ENCODE peak calls at places on chromosomes 5 and 9, in four cellular contexts. One of them, this sample, is unnamed.

GRCh38 chr5:83509535-83509934 is 38.0 kb downstream of the VCAN start:
- DNase-seq in stimulated activated CD8-positive, alpha-beta memory T cell treated with anti-CD3 and anti-CD28 coated beads, Interleukin-4, amount 100 ng/mL, for 1 hour: no peak
- DNase-seq in iris pigment epithelial cell: peak; percentile 77
- DNase-seq in germinal center: no peak
- DNase-seq in this sample: peak; percentile 88

GRCh38 chr5:43193171-43193951 is 1.3 kb downstream of the NIM1K start:
- DNase-seq in stimulated activated CD8-positive, alpha-beta memory T cell treated with anti-CD3 and anti-CD28 coated beads, Interleukin-4, amount 100 ng/mL, for 1 hour: no peak
- DNase-seq in germinal center: peak; percentile 50
- DNase-seq in iris pigment epithelial cell: peak; percentile 95
- DNase-seq in this sample: peak; percentile 95

GRCh38 chr9:105385372-105385985 is 62.4 kb upstream of the FSD1L start:
- DNase-seq in germinal center: peak; percentile 53
- DNase-seq in iris pigment epithelial cell: peak; percentile 25
- DNase-seq in stimulated activated CD8-positive, alpha-beta memory T cell treated with anti-CD3 and anti-CD28 coated beads, Interleukin-4, amount 100 ng/mL, for 1 hour: no peak
- DNase-seq in this sample: peak; percentile 33

GRCh38 chr5:127367912-127368468 is 77.4 kb downstream of the MEGF10 start:
- DNase-seq in iris pigment epithelial cell: no peak
- DNase-seq in stimulated activated CD8-positive, alpha-beta memory T cell treated with anti-CD3 and anti-CD28 coated beads, Interleukin-4, amount 100 ng/mL, for 1 hour: no peak
- DNase-seq in germinal center: no peak
- DNase-seq in this sample: no peak

GRCh38 chr9:16369427-16369826 is 501.0 kb downstream of the BNC2 start:
- DNase-seq in iris pigment epithelial cell: no peak
- DNase-seq in germinal center: no peak
- DNase-seq in stimulated activated CD8-positive, alpha-beta memory T cell treated with anti-CD3 and anti-CD28 coated beads, Interleukin-4, amount 100 ng/mL, for 1 hour: no peak
- DNase-seq in this sample: no peak

GRCh38 chr5:147517383-147517782 is 7.5 kb upstream of the DPYSL3 start:
- DNase-seq in iris pigment epithelial cell: no peak
- DNase-seq in stimulated activated CD8-positive, alpha-beta memory T cell treated with anti-CD3 and anti-CD28 coated beads, Interleukin-4, amount 100 ng/mL, for 1 hour: no peak
- DNase-seq in germinal center: no peak
- DNase-seq in this sample: no peak

GRCh38 chr5:173271371-173271770 is 36.4 kb upstream of the NKX2-5 start:
- DNase-seq in iris pigment epithelial cell: no peak
- DNase-seq in stimulated activated CD8-positive, alpha-beta memory T cell treated with anti-CD3 and anti-CD28 coated beads, Interleukin-4, amount 100 ng/mL, for 1 hour: no peak
- DNase-seq in germinal center: no peak
- DNase-seq in this sample: no peak

GRCh38 chr9:114929166-114929565 is 1.2 kb downstream of the TNFSF8 start:
- DNase-seq in stimulated activated CD8-positive, alpha-beta memory T cell treated with anti-CD3 and anti-CD28 coated beads, Interleukin-4, amount 100 ng/mL, for 1 hour: no peak
- DNase-seq in germinal center: peak; percentile 45
- DNase-seq in iris pigment epithelial cell: no peak
- DNase-seq in this sample: no peak

GRCh38 chr5:151082976-151083651 is 2.3 kb upstream of the TNIP1 start:
- DNase-seq in iris pigment epithelial cell: peak; percentile 71
- DNase-seq in germinal center: no peak
- DNase-seq in stimulated activated CD8-positive, alpha-beta memory T cell treated with anti-CD3 and anti-CD28 coated beads, Interleukin-4, amount 100 ng/mL, for 1 hour: no peak
- DNase-seq in this sample: no peak

GRCh38 chr5:73948720-73949119 is 322.7 kb downstream of the ARHGEF28 start:
- DNase-seq in germinal center: no peak
- DNase-seq in iris pigment epithelial cell: peak; percentile 45
- DNase-seq in stimulated activated CD8-positive, alpha-beta memory T cell treated with anti-CD3 and anti-CD28 coated beads, Interleukin-4, amount 100 ng/mL, for 1 hour: no peak
- DNase-seq in this sample: peak; percentile 63

GRCh38 chr5:139287890-139288635 is 5.5 kb upstream of the MATR3 start:
- DNase-seq in germinal center: no peak
- DNase-seq in stimulated activated CD8-positive, alpha-beta memory T cell treated with anti-CD3 and anti-CD28 coated beads, Interleukin-4, amount 100 ng/mL, for 1 hour: no peak
- DNase-seq in iris pigment epithelial cell: no peak
- DNase-seq in this sample: peak; percentile 24

GRCh38 chr5:1763548-1763911 is 36.1 kb downstream of the MRPL36 start:
- DNase-seq in iris pigment epithelial cell: peak; percentile 78
- DNase-seq in stimulated activated CD8-positive, alpha-beta memory T cell treated with anti-CD3 and anti-CD28 coated beads, Interleukin-4, amount 100 ng/mL, for 1 hour: no peak
- DNase-seq in germinal center: peak; percentile 24
- DNase-seq in this sample: peak; percentile 83

GRCh38 chr9:123416171-123416570 is 60.2 kb downstream of the CRB2 start:
- DNase-seq in stimulated activated CD8-positive, alpha-beta memory T cell treated with anti-CD3 and anti-CD28 coated beads, Interleukin-4, amount 100 ng/mL, for 1 hour: no peak
- DNase-seq in iris pigment epithelial cell: no peak
- DNase-seq in germinal center: no peak
- DNase-seq in this sample: no peak

GRCh38 chr5:35773936-35774335 is 82.8 kb upstream of the IL7R start:
- DNase-seq in stimulated activated CD8-positive, alpha-beta memory T cell treated with anti-CD3 and anti-CD28 coated beads, Interleukin-4, amount 100 ng/mL, for 1 hour: no peak
- DNase-seq in germinal center: no peak
- DNase-seq in iris pigment epithelial cell: peak; percentile 76
- DNase-seq in this sample: no peak

GRCh38 chr9:38662763-38663593 is 42.6 kb upstream of the ANKRD18A start:
- DNase-seq in stimulated activated CD8-positive, alpha-beta memory T cell treated with anti-CD3 and anti-CD28 coated beads, Interleukin-4, amount 100 ng/mL, for 1 hour: no peak
- DNase-seq in iris pigment epithelial cell: peak; percentile 38
- DNase-seq in germinal center: no peak
- DNase-seq in this sample: peak; percentile 72

GRCh38 chr5:109365653-109366052 is 44.1 kb downstream of the PJA2 start:
- DNase-seq in germinal center: no peak
- DNase-seq in iris pigment epithelial cell: no peak
- DNase-seq in stimulated activated CD8-positive, alpha-beta memory T cell treated with anti-CD3 and anti-CD28 coated beads, Interleukin-4, amount 100 ng/mL, for 1 hour: no peak
- DNase-seq in this sample: no peak

GRCh38 chr9:136644593-136645342 is 17.9 kb upstream of the EGFL7 start:
- DNase-seq in iris pigment epithelial cell: peak; percentile 15
- DNase-seq in stimulated activated CD8-positive, alpha-beta memory T cell treated with anti-CD3 and anti-CD28 coated beads, Interleukin-4, amount 100 ng/mL, for 1 hour: peak; percentile 41
- DNase-seq in germinal center: peak; percentile 87
- DNase-seq in this sample: no peak

GRCh38 chr5:7395432-7396168 is at the start of gene ADCY2:
- DNase-seq in germinal center: no peak
- DNase-seq in iris pigment epithelial cell: no peak
- DNase-seq in stimulated activated CD8-positive, alpha-beta memory T cell treated with anti-CD3 and anti-CD28 coated beads, Interleukin-4, amount 100 ng/mL, for 1 hour: no peak
- DNase-seq in this sample: no peak

GRCh38 chr5:14435481-14435880 is 146.1 kb upstream of the OTULINL start:
- DNase-seq in germinal center: no peak
- DNase-seq in stimulated activated CD8-positive, alpha-beta memory T cell treated with anti-CD3 and anti-CD28 coated beads, Interleukin-4, amount 100 ng/mL, for 1 hour: no peak
- DNase-seq in iris pigment epithelial cell: peak; percentile 39
- DNase-seq in this sample: peak; percentile 69

GRCh38 chr5:39137391-39138181 is 63.4 kb upstream of the RICTOR start:
- DNase-seq in stimulated activated CD8-positive, alpha-beta memory T cell treated with anti-CD3 and anti-CD28 coated beads, Interleukin-4, amount 100 ng/mL, for 1 hour: no peak
- DNase-seq in iris pigment epithelial cell: peak; percentile 14
- DNase-seq in germinal center: no peak
- DNase-seq in this sample: no peak

GRCh38 chr9:121268598-121269029 is 652 bp downstream of the GSN start:
- DNase-seq in germinal center: peak; percentile 45
- DNase-seq in stimulated activated CD8-positive, alpha-beta memory T cell treated with anti-CD3 and anti-CD28 coated beads, Interleukin-4, amount 100 ng/mL, for 1 hour: no peak
- DNase-seq in iris pigment epithelial cell: no peak
- DNase-seq in this sample: no peak

GRCh38 chr5:22250528-22250927 is 602.6 kb downstream of the CDH12 start:
- DNase-seq in stimulated activated CD8-positive, alpha-beta memory T cell treated with anti-CD3 and anti-CD28 coated beads, Interleukin-4, amount 100 ng/mL, for 1 hour: no peak
- DNase-seq in iris pigment epithelial cell: no peak
- DNase-seq in germinal center: no peak
- DNase-seq in this sample: no peak

GRCh38 chr5:89929834-89930233 is 479.7 kb downstream of the CETN3 start:
- DNase-seq in iris pigment epithelial cell: peak; percentile 50
- DNase-seq in stimulated activated CD8-positive, alpha-beta memory T cell treated with anti-CD3 and anti-CD28 coated beads, Interleukin-4, amount 100 ng/mL, for 1 hour: no peak
- DNase-seq in germinal center: no peak
- DNase-seq in this sample: peak; percentile 42

GRCh38 chr9:78813602-78814180 is 516.8 kb downstream of the PSAT1 start:
- DNase-seq in iris pigment epithelial cell: no peak
- DNase-seq in germinal center: no peak
- DNase-seq in stimulated activated CD8-positive, alpha-beta memory T cell treated with anti-CD3 and anti-CD28 coated beads, Interleukin-4, amount 100 ng/mL, for 1 hour: no peak
- DNase-seq in this sample: no peak

GRCh38 chr9:10674586-10674985 is 61.8 kb upstream of the PTPRD start:
- DNase-seq in stimulated activated CD8-positive, alpha-beta memory T cell treated with anti-CD3 and anti-CD28 coated beads, Interleukin-4, amount 100 ng/mL, for 1 hour: no peak
- DNase-seq in germinal center: no peak
- DNase-seq in iris pigment epithelial cell: no peak
- DNase-seq in this sample: no peak

GRCh38 chr5:122516432-122516743 is 204.4 kb downstream of the SNCAIP start:
- DNase-seq in iris pigment epithelial cell: no peak
- DNase-seq in germinal center: no peak
- DNase-seq in stimulated activated CD8-positive, alpha-beta memory T cell treated with anti-CD3 and anti-CD28 coated beads, Interleukin-4, amount 100 ng/mL, for 1 hour: no peak
- DNase-seq in this sample: no peak

GRCh38 chr9:71826289-71826688 is 58.0 kb upstream of the CEMIP2 start:
- DNase-seq in iris pigment epithelial cell: no peak
- DNase-seq in germinal center: no peak
- DNase-seq in stimulated activated CD8-positive, alpha-beta memory T cell treated with anti-CD3 and anti-CD28 coated beads, Interleukin-4, amount 100 ng/mL, for 1 hour: no peak
- DNase-seq in this sample: no peak

GRCh38 chr5:80408475-80408875 is 611 bp downstream of the ZFYVE16 start:
- DNase-seq in iris pigment epithelial cell: peak; percentile 36
- DNase-seq in stimulated activated CD8-positive, alpha-beta memory T cell treated with anti-CD3 and anti-CD28 coated beads, Interleukin-4, amount 100 ng/mL, for 1 hour: no peak
- DNase-seq in germinal center: no peak
- DNase-seq in this sample: peak; percentile 34

GRCh38 chr9:111036946-111037743 is 1.1 kb downstream of the LPAR1 start:
- DNase-seq in iris pigment epithelial cell: peak; percentile 64
- DNase-seq in stimulated activated CD8-positive, alpha-beta memory T cell treated with anti-CD3 and anti-CD28 coated beads, Interleukin-4, amount 100 ng/mL, for 1 hour: no peak
- DNase-seq in germinal center: no peak
- DNase-seq in this sample: peak; percentile 55

GRCh38 chr5:177071671-177072385 is 14.9 kb upstream of the FGFR4 start:
- DNase-seq in germinal center: peak; percentile 71
- DNase-seq in stimulated activated CD8-positive, alpha-beta memory T cell treated with anti-CD3 and anti-CD28 coated beads, Interleukin-4, amount 100 ng/mL, for 1 hour: peak; percentile 16
- DNase-seq in iris pigment epithelial cell: peak; percentile 77
- DNase-seq in this sample: peak; percentile 89

GRCh38 chr5:83744851-83745250 is 24.2 kb upstream of the HAPLN1 start:
- DNase-seq in stimulated activated CD8-positive, alpha-beta memory T cell treated with anti-CD3 and anti-CD28 coated beads, Interleukin-4, amount 100 ng/mL, for 1 hour: no peak
- DNase-seq in iris pigment epithelial cell: peak; percentile 41
- DNase-seq in germinal center: no peak
- DNase-seq in this sample: peak; percentile 27

GRCh38 chr5:53508125-53508524 is 27.7 kb downstream of the FST start:
- DNase-seq in iris pigment epithelial cell: no peak
- DNase-seq in stimulated activated CD8-positive, alpha-beta memory T cell treated with anti-CD3 and anti-CD28 coated beads, Interleukin-4, amount 100 ng/mL, for 1 hour: no peak
- DNase-seq in germinal center: no peak
- DNase-seq in this sample: no peak

GRCh38 chr5:945691-946541 is 53.2 kb downstream of the TRIP13 start:
- DNase-seq in stimulated activated CD8-positive, alpha-beta memory T cell treated with anti-CD3 and anti-CD28 coated beads, Interleukin-4, amount 100 ng/mL, for 1 hour: no peak
- DNase-seq in germinal center: no peak
- DNase-seq in iris pigment epithelial cell: no peak
- DNase-seq in this sample: no peak

GRCh38 chr5:140073296-140073695 is 30.2 kb upstream of the NRG2 start:
- DNase-seq in stimulated activated CD8-positive, alpha-beta memory T cell treated with anti-CD3 and anti-CD28 coated beads, Interleukin-4, amount 100 ng/mL, for 1 hour: no peak
- DNase-seq in iris pigment epithelial cell: peak; percentile 3
- DNase-seq in germinal center: peak; percentile 16
- DNase-seq in this sample: peak; percentile 43

GRCh38 chr5:16456103-16456832 is 9.3 kb downstream of the ZNF622 start:
- DNase-seq in iris pigment epithelial cell: peak; percentile 83
- DNase-seq in stimulated activated CD8-positive, alpha-beta memory T cell treated with anti-CD3 and anti-CD28 coated beads, Interleukin-4, amount 100 ng/mL, for 1 hour: no peak
- DNase-seq in germinal center: peak; percentile 49
- DNase-seq in this sample: peak; percentile 90

GRCh38 chr9:128847803-128848202 is 18.2 kb upstream of the SPOUT1 start:
- DNase-seq in stimulated activated CD8-positive, alpha-beta memory T cell treated with anti-CD3 and anti-CD28 coated beads, Interleukin-4, amount 100 ng/mL, for 1 hour: no peak
- DNase-seq in germinal center: no peak
- DNase-seq in iris pigment epithelial cell: no peak
- DNase-seq in this sample: no peak

GRCh38 chr5:79512692-79513518 is 1.0 kb downstream of the HOMER1 start:
- DNase-seq in stimulated activated CD8-positive, alpha-beta memory T cell treated with anti-CD3 and anti-CD28 coated beads, Interleukin-4, amount 100 ng/mL, for 1 hour: no peak
- DNase-seq in iris pigment epithelial cell: peak; percentile 24
- DNase-seq in germinal center: no peak
- DNase-seq in this sample: peak; percentile 41